ENCODE peak calls at places on chromosomes 16 and 17, in five cellular contexts. K is mucosa of descending colon, A is smooth muscle cell of the brain vasculature, E is NB4, S is T-helper 2 cell. O is an unnamed sample.

GRCh38 chr17:45852535-45853297 is 8.0 kb downstream of the SPPL2C start:
- DNase-seq in K (peak), A (peak), S (peak), E (peak), O (peak)

GRCh38 chr17:494601-495195 is 142.1 kb upstream of the RPH3AL start:
- DNase-seq in K (no peak), E (peak), A (no peak), S (no peak), O (no peak)

GRCh38 chr17:36608794-36609497 is 7.6 kb downstream of the MRM1 start:
- DNase-seq in A (no peak), E (peak), K (peak), S (no peak), O (no peak)

GRCh38 chr16:22816475-22816874 is 2.5 kb downstream of the HS3ST2 start:
- DNase-seq in K (no peak), A (no peak), E (no peak), S (no peak), O (no peak)

GRCh38 chr16:10385725-10386516 is at the start of gene ATF7IP2:
- DNase-seq in A (peak), K (peak), S (peak), E (peak), O (no peak)

GRCh38 chr16:51243836-51244483 is 92.9 kb upstream of the SALL1 start:
- DNase-seq in S (no peak), K (peak), A (no peak), E (no peak), O (no peak)

GRCh38 chr17:3794890-3795757 is 5.9 kb downstream of the ITGAE start:
- DNase-seq in K (no peak), S (no peak), A (no peak), E (no peak), O (peak)

GRCh38 chr17:80832266-80832676 is 159.4 kb upstream of the CHMP6 start:
- DNase-seq in S (no peak), E (no peak), A (peak), K (peak), O (no peak)

GRCh38 chr16:80570106-80570478 is 29.3 kb downstream of the DYNLRB2 start:
- DNase-seq in S (no peak), K (no peak), E (no peak), A (no peak), O (no peak)

GRCh38 chr17:27545562-27546229 is 85.3 kb upstream of the LGALS9 start:
- DNase-seq in S (no peak), A (no peak), E (no peak), K (no peak), O (no peak)

GRCh38 chr16:85959686-85960085 is 60.7 kb downstream of the IRF8 start:
- DNase-seq in K (peak), S (no peak), A (no peak), E (no peak), O (no peak)

GRCh38 chr16:48911700-48912099 is 301.7 kb upstream of the N4BP1 start:
- DNase-seq in K (no peak), A (no peak), E (peak), S (no peak), O (no peak)